ENCODE peak calls at places on chromosomes 6 and 20, in five cellular contexts. One of them, this sample, is unnamed.

GRCh38 chr20:48618631-48619030 is 209.2 kb downstream of the PREX1 start:
- DNase-seq in A549: no peak
- DNase-seq in right lobe of liver: peak; percentile 35
- DNase-seq in CD4-positive, alpha-beta memory T cell: no peak
- DNase-seq in left lung: peak; percentile 61
- DNase-seq in this sample: no peak

GRCh38 chr6:36762123-36762522 is 64.5 kb downstream of the RAB44 start:
- DNase-seq in CD4-positive, alpha-beta memory T cell: no peak
- DNase-seq in right lobe of liver: no peak
- DNase-seq in A549: no peak
- DNase-seq in left lung: no peak
- DNase-seq in this sample: no peak

GRCh38 chr6:35295521-35296315 is 1.9 kb upstream of the DEF6 start:
- DNase-seq in A549: no peak
- DNase-seq in right lobe of liver: no peak
- DNase-seq in left lung: no peak
- DNase-seq in CD4-positive, alpha-beta memory T cell: no peak
- DNase-seq in this sample: no peak

GRCh38 chr20:57941572-57942381 is 232.0 kb upstream of the PMEPA1 start:
- DNase-seq in right lobe of liver: peak; percentile 78
- DNase-seq in left lung: no peak
- DNase-seq in CD4-positive, alpha-beta memory T cell: no peak
- DNase-seq in A549: no peak
- DNase-seq in this sample: no peak

GRCh38 chr6:103177800-103178199 is 1681.9 kb downstream of the HACE1 start:
- DNase-seq in A549: no peak
- DNase-seq in right lobe of liver: no peak
- DNase-seq in left lung: no peak
- DNase-seq in CD4-positive, alpha-beta memory T cell: no peak
- DNase-seq in this sample: no peak

GRCh38 chr6:85291326-85291725 is 158.6 kb upstream of the NT5E start:
- DNase-seq in left lung: no peak
- DNase-seq in CD4-positive, alpha-beta memory T cell: no peak
- DNase-seq in right lobe of liver: no peak
- DNase-seq in A549: no peak
- DNase-seq in this sample: no peak

GRCh38 chr6:40106840-40107239 is 172.6 kb upstream of the MOCS1 start:
- DNase-seq in CD4-positive, alpha-beta memory T cell: no peak
- DNase-seq in left lung: no peak
- DNase-seq in right lobe of liver: no peak
- DNase-seq in A549: no peak
- DNase-seq in this sample: no peak

GRCh38 chr20:62759981-62760431 is 36.3 kb upstream of the MRGBP start:
- DNase-seq in left lung: peak; percentile 79
- DNase-seq in CD4-positive, alpha-beta memory T cell: no peak
- DNase-seq in right lobe of liver: peak; percentile 50
- DNase-seq in A549: no peak
- DNase-seq in this sample: no peak

GRCh38 chr6:102571236-102571908 is 1177.9 kb downstream of the GRIK2 start:
- DNase-seq in CD4-positive, alpha-beta memory T cell: no peak
- DNase-seq in left lung: no peak
- DNase-seq in right lobe of liver: no peak
- DNase-seq in A549: no peak
- DNase-seq in this sample: no peak

GRCh38 chr6:36968266-36968977 is 13.9 kb downstream of the PI16 start:
- DNase-seq in A549: no peak
- DNase-seq in right lobe of liver: no peak
- DNase-seq in CD4-positive, alpha-beta memory T cell: no peak
- DNase-seq in left lung: no peak
- DNase-seq in this sample: no peak

GRCh38 chr6:168226832-168227434 is 92.6 kb downstream of the DACT2 start:
- DNase-seq in left lung: no peak
- DNase-seq in CD4-positive, alpha-beta memory T cell: no peak
- DNase-seq in right lobe of liver: no peak
- DNase-seq in A549: no peak
- DNase-seq in this sample: no peak

GRCh38 chr6:8207191-8207868 is 105.0 kb upstream of the EEF1E1 start:
- DNase-seq in left lung: no peak
- DNase-seq in right lobe of liver: no peak
- DNase-seq in A549: no peak
- DNase-seq in CD4-positive, alpha-beta memory T cell: no peak
- DNase-seq in this sample: no peak

GRCh38 chr6:141562801-141563763 is 569.6 kb upstream of the GJE1 start:
- DNase-seq in CD4-positive, alpha-beta memory T cell: peak; percentile 75
- DNase-seq in right lobe of liver: peak; percentile 52
- DNase-seq in left lung: no peak
- DNase-seq in A549: peak; percentile 12
- DNase-seq in this sample: peak; percentile 55
- H3K4me3 ChIP-seq in CD4-positive, alpha-beta memory T cell: peak overlapping the region; percentile 56
- H3K4me3 ChIP-seq in right lobe of liver: peak overlapping the region; percentile 12
- H3K4me3 ChIP-seq in left lung: peak overlapping the region; percentile 14
- H3K4me3 ChIP-seq in A549: no peak overlapping the region
- H3K4me3 ChIP-seq in this sample: no peak overlapping the region

GRCh38 chr6:63464060-63464459 is 108.2 kb upstream of the LOC128125822 start:
- DNase-seq in A549: no peak
- DNase-seq in right lobe of liver: no peak
- DNase-seq in CD4-positive, alpha-beta memory T cell: no peak
- DNase-seq in left lung: no peak
- DNase-seq in this sample: no peak

GRCh38 chr6:63465750-63466149 is 106.5 kb upstream of the LOC128125822 start:
- DNase-seq in right lobe of liver: no peak
- DNase-seq in left lung: no peak
- DNase-seq in A549: no peak
- DNase-seq in CD4-positive, alpha-beta memory T cell: no peak
- DNase-seq in this sample: no peak

GRCh38 chr6:63458480-63459115 is 113.7 kb upstream of the LOC128125822 start:
- DNase-seq in right lobe of liver: no peak
- DNase-seq in A549: peak; percentile 58
- DNase-seq in CD4-positive, alpha-beta memory T cell: no peak
- DNase-seq in left lung: no peak
- DNase-seq in this sample: no peak

GRCh38 chr6:63456734-63457133 is 115.5 kb upstream of the LOC128125822 start:
- DNase-seq in CD4-positive, alpha-beta memory T cell: no peak
- DNase-seq in A549: no peak
- DNase-seq in left lung: no peak
- DNase-seq in right lobe of liver: no peak
- DNase-seq in this sample: no peak

DNA sequence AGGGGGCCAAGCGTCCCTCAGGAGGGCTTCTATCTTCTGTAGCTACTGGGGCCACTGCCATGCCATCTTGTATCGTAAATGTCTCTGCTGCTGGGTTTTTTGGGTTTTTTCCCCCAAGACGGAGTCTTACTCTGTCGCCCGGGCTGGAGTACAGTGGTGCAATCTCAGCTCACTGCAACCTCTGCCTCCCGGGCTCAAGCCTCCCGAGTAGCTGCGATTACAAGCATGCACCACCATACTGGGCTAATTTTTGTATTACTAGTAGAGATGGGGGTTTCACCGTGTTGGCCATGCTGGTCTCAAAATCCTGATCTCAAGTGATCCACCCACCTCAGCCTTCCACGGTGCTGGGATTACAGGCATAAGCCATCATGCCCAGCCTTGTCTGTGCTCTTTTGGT is 111.3 kb upstream of the LOC128125822 start:
- DNase-seq in right lobe of liver: no peak
- DNase-seq in CD4-positive, alpha-beta memory T cell: no peak
- DNase-seq in left lung: no peak
- DNase-seq in A549: no peak
- DNase-seq in this sample: no peak
- H3K4me3 ChIP-seq in right lobe of liver: no peak overlapping the region
- H3K4me3 ChIP-seq in CD4-positive, alpha-beta memory T cell: no peak overlapping the region
- H3K4me3 ChIP-seq in left lung: no peak overlapping the region
- H3K4me3 ChIP-seq in A549: no peak overlapping the region
- H3K4me3 ChIP-seq in this sample: no peak overlapping the region

DNA sequence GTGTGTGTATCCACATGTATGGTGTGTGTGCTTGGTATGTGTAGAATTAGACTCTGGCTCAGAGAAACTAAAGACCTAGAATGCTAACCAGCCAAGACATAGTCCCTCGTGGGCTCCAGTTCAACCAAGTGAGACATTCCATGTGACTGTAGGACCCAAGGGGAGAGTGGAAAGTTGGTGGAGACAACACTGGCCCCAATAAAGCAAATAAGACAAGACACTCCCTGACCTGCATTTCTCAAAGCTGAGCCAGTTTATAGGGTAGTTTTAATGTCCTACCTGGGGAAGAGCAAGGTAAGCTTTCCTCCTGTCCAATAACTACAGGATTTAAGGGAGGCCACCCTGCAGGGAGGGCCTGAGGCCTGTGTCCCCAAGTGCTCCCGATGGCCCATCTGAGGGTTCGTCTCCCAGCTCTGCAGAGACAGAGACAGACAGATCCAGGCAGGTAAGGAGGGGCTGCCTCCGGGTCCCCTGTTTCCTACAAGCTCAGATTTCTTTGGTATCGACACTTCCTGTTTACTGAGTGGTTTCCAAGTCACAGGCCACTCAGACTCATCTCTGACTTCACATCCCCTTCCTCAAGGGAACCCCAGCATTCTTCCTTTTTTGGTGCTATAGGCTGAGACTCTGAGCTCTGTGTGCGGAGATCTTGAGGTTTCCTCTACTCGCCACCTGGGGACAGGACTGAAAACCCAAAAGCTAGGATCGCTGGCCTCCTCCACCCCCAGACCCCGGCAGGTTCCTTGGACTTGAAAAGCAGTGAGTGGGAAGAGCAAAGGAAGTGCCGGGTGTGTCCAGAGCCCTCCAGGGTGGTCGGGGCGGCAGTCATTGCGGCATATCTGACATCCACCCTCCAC is 92.4 kb downstream of the PRND start:
- DNase-seq in right lobe of liver: no peak
- DNase-seq in left lung: no peak
- DNase-seq in A549: no peak
- DNase-seq in CD4-positive, alpha-beta memory T cell: peak; percentile 88
- DNase-seq in this sample: no peak
- H3K4me3 ChIP-seq in right lobe of liver: no peak overlapping the region
- H3K4me3 ChIP-seq in left lung: no peak overlapping the region
- H3K4me3 ChIP-seq in A549: no peak overlapping the region
- H3K4me3 ChIP-seq in CD4-positive, alpha-beta memory T cell: peak overlapping the region; percentile 89
- H3K4me3 ChIP-seq in this sample: peak overlapping the region; percentile 20

DNA sequence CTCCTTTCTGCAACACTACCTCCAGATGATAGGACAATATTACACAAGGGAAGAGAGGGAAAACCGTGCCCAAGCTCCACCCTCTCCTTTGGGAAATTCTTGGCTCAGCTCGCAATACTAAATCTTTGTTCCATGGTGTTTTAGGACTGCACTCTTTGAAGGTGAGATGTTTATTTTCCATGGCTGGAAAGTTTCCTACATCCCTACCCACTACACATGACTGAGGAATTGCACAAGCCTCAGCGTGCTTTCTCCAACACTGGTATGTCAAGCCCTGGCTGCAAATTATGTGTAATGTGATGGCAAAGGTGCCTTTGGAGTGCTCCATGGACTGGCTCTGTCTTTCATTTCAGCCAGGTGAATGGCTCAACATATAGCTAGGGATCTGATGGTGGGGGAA is 134.3 kb downstream of the ISM1 start:
- DNase-seq in right lobe of liver: no peak
- DNase-seq in A549: no peak
- DNase-seq in CD4-positive, alpha-beta memory T cell: no peak
- DNase-seq in left lung: no peak
- DNase-seq in this sample: no peak
- H3K4me3 ChIP-seq in right lobe of liver: no peak overlapping the region
- H3K4me3 ChIP-seq in A549: no peak overlapping the region
- H3K4me3 ChIP-seq in CD4-positive, alpha-beta memory T cell: no peak overlapping the region
- H3K4me3 ChIP-seq in left lung: no peak overlapping the region
- H3K4me3 ChIP-seq in this sample: no peak overlapping the region

GRCh38 chr20:54119744-54120143 is 49.4 kb upstream of the BCAS1 start:
- DNase-seq in A549: no peak
- DNase-seq in right lobe of liver: no peak
- DNase-seq in CD4-positive, alpha-beta memory T cell: no peak
- DNase-seq in left lung: no peak
- DNase-seq in this sample: no peak

GRCh38 chr20:54126809-54127655 is 46.8 kb downstream of the CYP24A1 start:
- DNase-seq in A549: no peak
- DNase-seq in left lung: no peak
- DNase-seq in CD4-positive, alpha-beta memory T cell: no peak
- DNase-seq in right lobe of liver: no peak
- DNase-seq in this sample: no peak

GRCh38 chr20:54122189-54122588 is 51.6 kb downstream of the CYP24A1 start:
- DNase-seq in left lung: no peak
- DNase-seq in A549: no peak
- DNase-seq in CD4-positive, alpha-beta memory T cell: no peak
- DNase-seq in right lobe of liver: no peak
- DNase-seq in this sample: no peak

GRCh38 chr20:54122681-54123586 is 50.9 kb downstream of the CYP24A1 start:
- DNase-seq in A549: no peak
- DNase-seq in CD4-positive, alpha-beta memory T cell: no peak
- DNase-seq in right lobe of liver: no peak
- DNase-seq in left lung: no peak
- DNase-seq in this sample: no peak

DNA sequence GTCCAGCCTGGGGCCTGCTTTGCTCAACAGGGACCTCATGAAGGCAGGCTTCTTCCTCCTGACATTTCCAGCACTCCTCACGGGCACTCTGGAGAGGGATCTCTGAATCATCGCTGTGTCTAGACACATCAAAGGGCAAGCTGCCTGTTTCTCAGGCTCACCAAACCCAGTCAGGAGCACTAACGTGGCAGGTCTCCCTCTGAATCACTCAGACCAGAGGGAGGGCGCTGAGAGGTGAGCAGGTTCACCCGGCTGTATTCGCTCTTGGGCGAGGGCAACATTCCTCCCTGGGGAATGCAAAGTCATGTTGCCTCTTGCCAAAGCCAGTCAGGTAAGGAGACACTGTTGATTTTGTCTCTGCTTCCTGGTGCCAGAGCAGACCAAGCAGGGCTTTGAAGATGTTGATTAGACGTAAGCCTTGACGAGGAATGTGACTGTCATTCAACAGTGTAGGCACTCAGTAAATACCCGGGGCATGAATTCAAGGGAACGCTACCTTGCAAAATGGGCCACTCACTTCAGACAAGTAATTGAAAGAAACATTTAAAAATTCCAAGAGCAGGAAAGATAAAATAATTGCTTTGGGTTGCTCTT is 50.1 kb downstream of the CYP24A1 start:
- DNase-seq in CD4-positive, alpha-beta memory T cell: no peak
- DNase-seq in right lobe of liver: peak; percentile 62
- DNase-seq in A549: peak; percentile 93
- DNase-seq in left lung: peak; percentile 79
- DNase-seq in this sample: peak; percentile 36
- H3K4me3 ChIP-seq in CD4-positive, alpha-beta memory T cell: no peak overlapping the region
- H3K4me3 ChIP-seq in right lobe of liver: no peak overlapping the region
- H3K4me3 ChIP-seq in A549: no peak overlapping the region
- H3K4me3 ChIP-seq in left lung: no peak overlapping the region
- H3K4me3 ChIP-seq in this sample: no peak overlapping the region

DNA sequence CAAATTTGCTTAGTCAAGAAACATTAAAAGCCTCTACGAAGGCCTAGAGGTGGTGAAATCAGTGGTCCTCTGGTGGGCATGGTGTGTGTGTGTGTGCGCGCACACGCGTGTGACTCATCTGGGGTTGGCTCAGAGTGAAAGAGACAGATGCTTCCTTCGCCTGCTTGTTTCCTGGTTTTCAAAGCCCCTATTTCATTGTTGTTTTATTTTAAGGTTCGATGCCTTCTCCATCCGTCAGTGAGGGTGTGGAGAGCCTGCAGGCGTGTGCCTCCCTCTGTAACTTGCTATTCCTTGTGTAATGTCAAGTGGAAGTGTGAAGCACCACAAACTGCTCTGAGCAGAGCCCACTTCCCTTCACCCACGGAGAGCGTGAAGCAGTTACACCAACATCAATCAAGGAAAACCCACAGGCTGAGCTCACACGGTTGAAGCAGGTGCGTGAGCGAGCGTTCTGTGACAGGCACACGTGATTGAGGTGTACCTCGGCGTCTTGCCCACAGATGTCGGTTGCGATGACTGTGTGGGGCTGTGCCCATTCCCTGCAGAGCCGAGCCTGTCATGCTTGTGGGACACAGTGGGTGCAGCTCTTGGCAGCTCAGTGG is 233.9 kb downstream of the PRL start:
- DNase-seq in right lobe of liver: no peak
- DNase-seq in A549: no peak
- DNase-seq in CD4-positive, alpha-beta memory T cell: peak; percentile 2
- DNase-seq in left lung: peak; percentile 75
- DNase-seq in this sample: no peak
- H3K4me3 ChIP-seq in right lobe of liver: no peak overlapping the region
- H3K4me3 ChIP-seq in A549: no peak overlapping the region
- H3K4me3 ChIP-seq in CD4-positive, alpha-beta memory T cell: no peak overlapping the region
- H3K4me3 ChIP-seq in left lung: no peak overlapping the region
- H3K4me3 ChIP-seq in this sample: no peak overlapping the region

This sample was measured in adrenal gland.